ENCODE peak calls at places on chromosomes 13 and 19, in four cellular contexts. One of them, this sample, is unnamed.

GRCh38 chr13:33782631-33783030 is 35.3 kb upstream of the RFC3 start:
- DNase-seq in H7: no peak
- DNase-seq in neural crest cell: no peak
- DNase-seq in nucleus accumbens: no peak
- DNase-seq in this sample: no peak

GRCh38 chr19:47503823-47504145 is 11.1 kb downstream of the NAPA start:
- DNase-seq in H7: no peak
- DNase-seq in nucleus accumbens: no peak
- DNase-seq in neural crest cell: no peak
- DNase-seq in this sample: no peak

GRCh38 chr13:79936368-79937136 is 404.4 kb downstream of the SPRY2 start:
- DNase-seq in H7: no peak
- DNase-seq in nucleus accumbens: peak; percentile 55
- DNase-seq in neural crest cell: no peak
- DNase-seq in this sample: peak; percentile 4

GRCh38 chr19:19451429-19452240 is 46.2 kb downstream of the GATAD2A start:
- DNase-seq in neural crest cell: no peak
- DNase-seq in nucleus accumbens: no peak
- DNase-seq in H7: no peak
- DNase-seq in this sample: no peak

GRCh38 chr13:50244913-50245574 is 229.8 kb downstream of the KCNRG start:
- DNase-seq in H7: no peak
- DNase-seq in neural crest cell: no peak
- DNase-seq in nucleus accumbens: no peak
- DNase-seq in this sample: no peak

GRCh38 chr13:102707465-102707864 is 12.6 kb upstream of the METTL21C start:
- DNase-seq in H7: no peak
- DNase-seq in nucleus accumbens: no peak
- DNase-seq in neural crest cell: no peak
- DNase-seq in this sample: no peak

GRCh38 chr13:97889803-97890202 is 63.7 kb upstream of the IPO5 start:
- DNase-seq in neural crest cell: no peak
- DNase-seq in H7: no peak
- DNase-seq in nucleus accumbens: no peak
- DNase-seq in this sample: no peak

GRCh38 chr13:30529085-30529815 is 63.5 kb upstream of the HMGB1 start:
- DNase-seq in H7: no peak
- DNase-seq in neural crest cell: no peak
- DNase-seq in nucleus accumbens: no peak
- DNase-seq in this sample: no peak

GRCh38 chr19:10612515-10613119 is 12.7 kb upstream of the SLC44A2 start:
- DNase-seq in neural crest cell: no peak
- DNase-seq in nucleus accumbens: peak; percentile 44
- DNase-seq in H7: peak; percentile 32
- DNase-seq in this sample: peak; percentile 9

GRCh38 chr13:47917022-47917574 is 84.0 kb downstream of the SUCLA2 start:
- DNase-seq in nucleus accumbens: no peak
- DNase-seq in H7: no peak
- DNase-seq in neural crest cell: no peak
- DNase-seq in this sample: no peak

GRCh38 chr19:10288662-10289166 is 1.0 kb upstream of the ICAM5 start:
- DNase-seq in neural crest cell: peak; percentile 56
- DNase-seq in nucleus accumbens: no peak
- DNase-seq in H7: peak; percentile 94
- DNase-seq in this sample: peak; percentile 28

GRCh38 chr19:15810335-15810734 is 5.1 kb downstream of the OR10H1 start:
- DNase-seq in nucleus accumbens: no peak
- DNase-seq in neural crest cell: no peak
- DNase-seq in H7: no peak
- DNase-seq in this sample: no peak

GRCh38 chr19:38433268-38433733 is at the start of gene RYR1:
- DNase-seq in H7: peak; percentile 98
- DNase-seq in neural crest cell: peak; percentile 56
- DNase-seq in nucleus accumbens: peak; percentile 34
- DNase-seq in this sample: peak; percentile 42

GRCh38 chr19:52270266-52270885 is 989 bp downstream of the ZNF766 start:
- DNase-seq in H7: peak; percentile 53
- DNase-seq in neural crest cell: no peak
- DNase-seq in nucleus accumbens: no peak
- DNase-seq in this sample: no peak

GRCh38 chr13:31538067-31539042 is 201.0 kb upstream of the RXFP2 start:
- DNase-seq in H7: peak; percentile 22
- DNase-seq in neural crest cell: no peak
- DNase-seq in nucleus accumbens: no peak
- DNase-seq in this sample: no peak

GRCh38 chr13:42548731-42549554 is 25.0 kb upstream of the TNFSF11 start:
- DNase-seq in nucleus accumbens: no peak
- DNase-seq in neural crest cell: no peak
- DNase-seq in H7: no peak
- DNase-seq in this sample: no peak

GRCh38 chr13:59873309-59873708 is 290.4 kb downstream of the DIAPH3 start:
- DNase-seq in H7: no peak
- DNase-seq in nucleus accumbens: no peak
- DNase-seq in neural crest cell: no peak
- DNase-seq in this sample: no peak

GRCh38 chr13:67283602-67284001 is 53.5 kb upstream of the PCDH9 start:
- DNase-seq in nucleus accumbens: no peak
- DNase-seq in H7: no peak
- DNase-seq in neural crest cell: no peak
- DNase-seq in this sample: no peak

GRCh38 chr19:12939292-12939606 is 840 bp downstream of the CALR start:
- DNase-seq in nucleus accumbens: no peak
- DNase-seq in H7: peak; percentile 46
- DNase-seq in neural crest cell: no peak
- DNase-seq in this sample: no peak

GRCh38 chr13:63124863-63125262 is 1709.2 kb upstream of the PCDH20 start:
- DNase-seq in neural crest cell: no peak
- DNase-seq in H7: no peak
- DNase-seq in nucleus accumbens: no peak
- DNase-seq in this sample: no peak

GRCh38 chr19:28468701-28469459 is 744.1 kb downstream of the UQCRFS1 start:
- DNase-seq in nucleus accumbens: no peak
- DNase-seq in H7: peak; percentile 64
- DNase-seq in neural crest cell: no peak
- DNase-seq in this sample: no peak

GRCh38 chr13:45367358-45367757 is 26.4 kb upstream of the TPT1 start:
- DNase-seq in neural crest cell: no peak
- DNase-seq in H7: peak; percentile 63
- DNase-seq in nucleus accumbens: no peak
- DNase-seq in this sample: no peak

GRCh38 chr19:2867025-2867991 is at the start of gene ZNF556:
- DNase-seq in nucleus accumbens: no peak
- DNase-seq in H7: peak; percentile 57
- DNase-seq in neural crest cell: no peak
- DNase-seq in this sample: no peak

GRCh38 chr13:24167666-24168391 is 7.3 kb downstream of the SPATA13 start:
- DNase-seq in nucleus accumbens: no peak
- DNase-seq in neural crest cell: no peak
- DNase-seq in H7: no peak
- DNase-seq in this sample: no peak

GRCh38 chr19:33558846-33559245 is 37.3 kb upstream of the PEPD start:
- DNase-seq in H7: no peak
- DNase-seq in nucleus accumbens: no peak
- DNase-seq in neural crest cell: no peak
- DNase-seq in this sample: no peak

GRCh38 chr19:13255041-13255718 is 105.0 kb downstream of the IER2 start:
- DNase-seq in H7: no peak
- DNase-seq in nucleus accumbens: no peak
- DNase-seq in neural crest cell: no peak
- DNase-seq in this sample: no peak

GRCh38 chr13:45410466-45410865 is 7.7 kb downstream of the SLC25A30 start:
- DNase-seq in neural crest cell: no peak
- DNase-seq in nucleus accumbens: no peak
- DNase-seq in H7: no peak
- DNase-seq in this sample: no peak

GRCh38 chr19:1027020-1027952 is 878 bp downstream of the CNN2 start:
- DNase-seq in neural crest cell: no peak
- DNase-seq in nucleus accumbens: no peak
- DNase-seq in H7: no peak
- DNase-seq in this sample: no peak

GRCh38 chr19:1819211-1819975 is 7.3 kb upstream of the ATP8B3 start:
- DNase-seq in H7: no peak
- DNase-seq in nucleus accumbens: no peak
- DNase-seq in neural crest cell: no peak
- DNase-seq in this sample: no peak

GRCh38 chr13:68009546-68009945 is 779.4 kb upstream of the PCDH9 start:
- DNase-seq in nucleus accumbens: no peak
- DNase-seq in neural crest cell: no peak
- DNase-seq in H7: no peak
- DNase-seq in this sample: no peak

GRCh38 chr13:52784591-52785340 is 45.1 kb upstream of the CNMD start:
- DNase-seq in nucleus accumbens: no peak
- DNase-seq in H7: no peak
- DNase-seq in neural crest cell: no peak
- DNase-seq in this sample: no peak

GRCh38 chr13:46751811-46752635 is 44.9 kb downstream of the ESD start:
- DNase-seq in H7: no peak
- DNase-seq in nucleus accumbens: no peak
- DNase-seq in neural crest cell: no peak
- DNase-seq in this sample: no peak

GRCh38 chr19:55437410-55437809 is 5.7 kb downstream of the SHISA7 start:
- DNase-seq in nucleus accumbens: no peak
- DNase-seq in neural crest cell: peak; percentile 65
- DNase-seq in H7: peak; percentile 94
- DNase-seq in this sample: no peak

GRCh38 chr13:110830331-110830730 is 84.5 kb downstream of the ANKRD10 start:
- DNase-seq in neural crest cell: no peak
- DNase-seq in H7: no peak
- DNase-seq in nucleus accumbens: no peak
- DNase-seq in this sample: no peak

GRCh38 chr19:18879579-18880373 is 16.2 kb downstream of the CERS1 start:
- DNase-seq in H7: peak; percentile 94
- DNase-seq in neural crest cell: no peak
- DNase-seq in nucleus accumbens: no peak
- DNase-seq in this sample: no peak

GRCh38 chr19:46218160-46218559 is 11.4 kb upstream of the IGFL1 start:
- DNase-seq in H7: peak; percentile 85
- DNase-seq in neural crest cell: peak; percentile 63
- DNase-seq in nucleus accumbens: no peak
- DNase-seq in this sample: no peak

GRCh38 chr19:43467730-43468129 is 2.3 kb upstream of the LYPD3 start:
- DNase-seq in neural crest cell: no peak
- DNase-seq in nucleus accumbens: no peak
- DNase-seq in H7: no peak
- DNase-seq in this sample: no peak

GRCh38 chr13:20190481-20191310 is 2.0 kb downstream of the GJB2 start:
- DNase-seq in H7: no peak
- DNase-seq in nucleus accumbens: no peak
- DNase-seq in neural crest cell: no peak
- DNase-seq in this sample: no peak